ENCODE peak calls at places on chromosome 16, in ten cellular contexts. N, Q, T, I, H, X, Y, J, U and M are unnamed samples.
A peak's percentile ranks its signal among the peaks of the same experiment; 100 is the strongest.

GRCh38 chr16:85417156-85417860 is 195.8 kb upstream of the GSE1 start:
- DNase-seq in N (no peak), Q (no peak), T (no peak), I (no peak), H (no peak), X (no peak), Y (no peak), J (no peak), U (no peak), M (peak; percentile 75)

GRCh38 chr16:53913082-53913870 is 209.3 kb downstream of the FTO start:
- DNase-seq in N (peak; percentile 93), Q (peak; percentile 32), T (peak; percentile 88), I (no peak), H (peak; percentile 18), X (no peak), Y (no peak), J (peak; percentile 88), U (no peak), M (no peak)

GRCh38 chr16:47732806-47733150 is 271.6 kb downstream of the PHKB start:
- DNase-seq in N (peak; percentile 96), Q (no peak), T (peak; percentile 98), I (no peak), H (peak; percentile 19), X (no peak), Y (no peak), J (peak; percentile 54), U (peak; percentile 53), M (no peak)

GRCh38 chr16:27317320-27317719 is 3.5 kb downstream of the IL4R start:
- DNase-seq in N (no peak), Q (no peak), T (no peak), I (no peak), H (no peak), X (no peak), Y (no peak), J (no peak), U (no peak), M (peak; percentile 19)

GRCh38 chr16:85190572-85190971 is 78.3 kb upstream of the CIBAR2 start:
- DNase-seq in N (no peak), Q (no peak), T (no peak), I (no peak), H (no peak), X (no peak), Y (no peak), J (no peak), U (no peak), M (no peak)

GRCh38 chr16:86914850-86915717 is 336.7 kb downstream of the FOXL1 start:
- DNase-seq in N (no peak), Q (no peak), T (no peak), I (no peak), H (no peak), X (no peak), Y (no peak), J (no peak), U (no peak), M (no peak)

GRCh38 chr16:932831-933330 is 37.9 kb downstream of the LMF1 start:
- DNase-seq in N (no peak), Q (no peak), T (no peak), I (no peak), H (no peak), X (no peak), Y (no peak), J (no peak), U (no peak), M (no peak)

GRCh38 chr16:85289760-85290625 is 177.7 kb upstream of the CIBAR2 start:
- DNase-seq in N (no peak), Q (no peak), T (no peak), I (no peak), H (no peak), X (no peak), Y (no peak), J (no peak), U (no peak), M (no peak)

GRCh38 chr16:2015117-2015946 is 4.3 kb upstream of the NPW start:
- DNase-seq in N (no peak), Q (no peak), T (no peak), I (no peak), H (peak; percentile 98), X (no peak), Y (no peak), J (no peak), U (peak; percentile 79), M (no peak)

GRCh38 chr16:74735554-74735953 is 34.9 kb upstream of the MLKL start:
- DNase-seq in N (no peak), Q (no peak), T (no peak), I (no peak), H (no peak), X (no peak), Y (no peak), J (no peak), U (no peak), M (no peak)

GRCh38 chr16:56211471-56211944 is 20.2 kb downstream of the GNAO1 start:
- DNase-seq in N (no peak), Q (peak; percentile 86), T (no peak), I (no peak), H (no peak), X (no peak), Y (no peak), J (no peak), U (no peak), M (no peak)

GRCh38 chr16:10743610-10744369 is at the start of gene NUBP1:
- DNase-seq in N (peak; percentile 99), Q (peak; percentile 91), T (peak; percentile 98), I (peak; percentile 99), H (peak; percentile 99), X (peak; percentile 98), Y (peak; percentile 94), J (peak; percentile 93), U (peak; percentile 99), M (peak; percentile 97)
- TF ChIP-seq CTCF in N (no peak), Q (no peak), T (no peak), I (no peak), H (no peak), X (no peak), Y (no peak), J (no peak), U (no peak), M (no peak)

GRCh38 chr16:17131351-17131750 is 339.4 kb downstream of the XYLT1 start:
- DNase-seq in N (no peak), Q (no peak), T (no peak), I (no peak), H (no peak), X (no peak), Y (no peak), J (no peak), U (no peak), M (no peak)
- TF ChIP-seq CTCF in N (no peak), Q (no peak), T (no peak), I (no peak), H (no peak), X (no peak), Y (no peak), J (no peak), U (no peak), M (no peak)

GRCh38 chr16:19979638-19980037 is 94.1 kb downstream of the GPR139 start:
- DNase-seq in N (no peak), Q (no peak), T (no peak), I (no peak), H (no peak), X (no peak), Y (no peak), J (no peak), U (no peak), M (no peak)

GRCh38 chr16:19984136-19984535 is 89.6 kb downstream of the GPR139 start:
- DNase-seq in N (no peak), Q (no peak), T (no peak), I (no peak), H (no peak), X (no peak), Y (no peak), J (no peak), U (no peak), M (no peak)

DNA sequence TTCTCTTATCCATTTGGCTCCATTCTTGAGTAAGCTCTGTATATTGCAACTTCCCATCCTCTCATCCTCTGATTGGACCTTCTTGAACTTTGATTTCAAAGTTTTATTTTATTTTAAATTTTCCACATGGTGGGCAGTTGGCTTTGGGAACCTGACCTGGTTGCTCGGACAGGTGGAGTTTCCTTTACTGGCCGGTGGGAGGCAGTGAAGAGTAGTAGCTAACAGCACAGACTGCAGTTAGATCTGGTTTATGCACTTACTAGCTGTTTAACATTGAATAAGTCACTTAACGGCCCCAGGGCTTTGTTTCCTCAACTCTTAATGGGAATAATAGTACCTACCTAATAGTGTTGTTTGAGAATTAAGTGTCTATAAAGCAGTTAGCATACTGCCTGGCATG is 92.8 kb downstream of the GPR139 start:
- DNase-seq in N (peak; percentile 4), Q (no peak), T (no peak), I (no peak), H (peak; percentile 39), X (no peak), Y (peak; percentile 23), J (no peak), U (no peak), M (no peak)
- TF ChIP-seq CTCF in N (peak; percentile 34), Q (peak; percentile 13), T (no peak), I (peak; percentile 19), H (peak; percentile 37), X (no peak), Y (peak; percentile 48), J (no peak), U (peak; percentile 37), M (peak; percentile 51)

DNA sequence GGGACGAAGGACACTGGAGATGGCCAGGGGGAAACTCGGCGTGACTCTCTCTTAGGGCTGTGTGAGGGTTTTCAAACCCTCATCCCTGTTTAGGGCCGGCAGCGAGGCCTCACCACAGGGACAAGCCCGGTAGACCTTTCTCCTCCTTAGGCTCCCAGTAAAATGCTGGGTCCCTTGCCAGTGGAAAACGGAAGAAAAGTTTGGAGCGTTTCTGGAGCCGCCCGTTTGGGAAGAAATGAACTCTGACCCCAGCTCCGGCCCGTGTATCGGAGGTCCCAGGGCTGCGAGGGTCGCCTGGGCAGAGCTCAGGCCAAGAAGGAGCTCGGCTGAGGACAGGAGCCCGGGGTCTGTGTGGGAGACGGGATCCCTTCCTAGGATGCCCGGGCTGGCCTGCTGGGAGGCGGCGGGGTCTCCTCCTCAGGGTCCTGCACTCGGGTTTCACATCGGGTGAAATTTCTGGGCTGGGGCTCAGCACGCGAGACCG is 23.2 kb downstream of the ZNF213 start:
- DNase-seq in N (peak; percentile 28), Q (no peak), T (no peak), I (no peak), H (no peak), X (no peak), Y (peak; percentile 54), J (no peak), U (no peak), M (no peak)
- TF ChIP-seq CTCF in N (no peak), Q (no peak), T (no peak), I (no peak), H (no peak), X (no peak), Y (no peak), J (no peak), U (no peak), M (no peak)

GRCh38 chr16:63789603-63790002 is 1332.3 kb downstream of the CDH11 start:
- DNase-seq in N (peak; percentile 2), Q (no peak), T (no peak), I (no peak), H (peak; percentile 11), X (no peak), Y (no peak), J (no peak), U (no peak), M (no peak)
- TF ChIP-seq CTCF in N (peak; percentile 5), Q (no peak), T (no peak), I (no peak), H (no peak), X (no peak), Y (no peak), J (peak; percentile 1), U (no peak), M (peak; percentile 60)